ENCODE peak calls at places on chromosome 15, in five cellular contexts. B is G401; P is T-helper 9 cell; L is HT-29; U is activated CD4-positive, CD25-positive, alpha-beta regulatory T cell treated with anti-CD3 and anti-CD28 coated beads, Interleukin-2, amount 50 U/mL, for 72 hours. O is an unnamed sample.

GRCh38 chr15:73727330-73728018 is 25.7 kb downstream of the INSYN1 start:
- DNase-seq in L (no peak), U (no peak), B (no peak), P (no peak), O (no peak)

GRCh38 chr15:63145426-63145825 is 11.9 kb downstream of the RPS27L start:
- DNase-seq in B (no peak), U (no peak), P (no peak), L (no peak), O (no peak)

GRCh38 chr15:44798815-44799214 is 62.5 kb downstream of the TRIM69 start:
- DNase-seq in L (peak), B (no peak), P (no peak), U (no peak), O (no peak)

GRCh38 chr15:76147906-76148553 is 88.2 kb downstream of the TMEM266 start:
- DNase-seq in L (peak), B (peak), U (peak), P (peak), O (peak)

GRCh38 chr15:74461847-74462511 is 1.0 kb upstream of the UBL7 start:
- DNase-seq in U (no peak), L (peak), P (no peak), B (peak), O (no peak)

GRCh38 chr15:74205593-74205969 is 3.0 kb upstream of the STRA6 start:
- DNase-seq in B (no peak), L (no peak), P (no peak), U (no peak), O (no peak)

GRCh38 chr15:33730815-33731214 is 237.5 kb upstream of the CHRM5 start:
- DNase-seq in B (no peak), P (no peak), L (no peak), U (no peak), O (no peak)

GRCh38 chr15:63012444-63012843 is 30.1 kb upstream of the TPM1 start:
- DNase-seq in U (no peak), L (no peak), B (no peak), P (no peak), O (no peak)

GRCh38 chr15:67126551-67127333 is 61.3 kb downstream of the SMAD3 start:
- DNase-seq in P (no peak), U (peak), B (no peak), L (no peak), O (no peak)

GRCh38 chr15:26738996-26739395 is 33.9 kb downstream of the GABRB3 start:
- DNase-seq in B (no peak), P (no peak), L (no peak), U (no peak), O (no peak)

GRCh38 chr15:74564182-74564581 is 23.2 kb downstream of the ARID3B start:
- DNase-seq in P (no peak), U (no peak), L (no peak), B (no peak), O (no peak)